ENCODE peak calls at places on chromosome 19, in nine cellular contexts. E is Calu3, A is cardiac fibroblast, H is choroid plexus epithelial cell, B is A673, U is fibroblast of mammary gland, L is thoracic aorta, R is ascending aorta, Z is progenitor cell of endocrine pancreas. Y is an unnamed sample.

GRCh38 chr19:41957838-41958366 is 1.2 kb downstream of the RABAC1 start:
- DNase-seq in H (peak), U (peak), E (peak), Z (peak), R (no peak), B (peak), A (peak), L (no peak), Y (peak)

GRCh38 chr19:805600-806550 is 8.6 kb downstream of the PTBP1 start:
- DNase-seq in B (peak), L (no peak), A (no peak), U (no peak), Z (no peak), H (no peak), E (no peak), R (no peak), Y (no peak)

GRCh38 chr19:58361900-58362271 is 665 bp downstream of the ZNF497 start:
- DNase-seq in L (no peak), R (no peak), A (no peak), H (no peak), B (peak), E (peak), Z (peak), U (peak), Y (no peak)

GRCh38 chr19:42092350-42092749 is 16.4 kb downstream of the ZNF574 start:
- DNase-seq in B (peak), L (no peak), H (no peak), U (no peak), A (peak), Z (no peak), R (no peak), E (peak), Y (peak)

GRCh38 chr19:49061445-49061844 is 3.2 kb downstream of the NTF4 start:
- DNase-seq in L (no peak), H (no peak), R (no peak), U (no peak), B (no peak), E (no peak), A (no peak), Z (no peak), Y (no peak)

GRCh38 chr19:47330466-47330869 is 1.5 kb upstream of the C5AR2 start:
- DNase-seq in R (no peak), A (peak), E (no peak), L (no peak), H (peak), U (no peak), Z (no peak), B (no peak), Y (no peak)

GRCh38 chr19:41311613-41312012 is 1.6 kb downstream of the CCDC97 start:
- DNase-seq in U (no peak), Z (no peak), B (no peak), R (no peak), E (no peak), H (peak), L (no peak), A (no peak), Y (no peak)

GRCh38 chr19:3075605-3076431 is 13.5 kb upstream of the TLE5 start:
- DNase-seq in Z (peak), A (peak), U (no peak), E (peak), B (peak), R (no peak), H (no peak), L (no peak), Y (peak)

GRCh38 chr19:56094449-56094848 is 26.6 kb downstream of the ZNF787 start:
- DNase-seq in Z (no peak), L (no peak), U (no peak), B (no peak), A (no peak), E (no peak), R (no peak), H (no peak), Y (no peak)

GRCh38 chr19:56348289-56348877 is 33.7 kb upstream of the ZSCAN5A start:
- DNase-seq in Z (no peak), B (peak), R (no peak), U (peak), H (peak), A (peak), E (peak), L (no peak), Y (peak)

GRCh38 chr19:10885241-10886169 is 14.2 kb downstream of the CARM1 start:
- DNase-seq in H (peak), A (no peak), L (no peak), U (no peak), E (no peak), R (no peak), B (peak), Z (no peak), Y (no peak)

GRCh38 chr19:18616023-18616422 is 3.4 kb downstream of the TMEM59L start:
- DNase-seq in U (no peak), A (no peak), R (no peak), Z (no peak), B (no peak), E (no peak), H (no peak), L (no peak), Y (no peak)
- TF ChIP-seq CTCF in U (no peak), A (no peak), R (no peak), Z (no peak), B (no peak), E (no peak), H (no peak), L (no peak), Y (no peak)

GRCh38 chr19:9584073-9584833 is at the start of gene ZNF121:
- DNase-seq in L (peak), U (peak), E (peak), B (peak), H (peak), A (peak), Z (peak), R (peak), Y (peak)
- TF ChIP-seq CTCF in L (no peak), U (no peak), E (no peak), B (no peak), H (no peak), A (no peak), Z (no peak), R (no peak), Y (no peak)

GRCh38 chr19:1811472-1811894 is 593 bp downstream of the ATP8B3 start:
- DNase-seq in R (peak), H (peak), L (peak), E (peak), A (peak), U (peak), B (peak), Z (no peak), Y (peak)

GRCh38 chr19:1813837-1814217 is 1.8 kb upstream of the ATP8B3 start:
- DNase-seq in H (no peak), A (no peak), E (no peak), R (no peak), L (no peak), B (no peak), U (no peak), Z (no peak), Y (no peak)

GRCh38 chr19:1811942-1812425 is at the start of gene ATP8B3:
- DNase-seq in Z (no peak), H (no peak), B (no peak), E (peak), U (no peak), A (no peak), L (no peak), R (no peak), Y (no peak)

GRCh38 chr19:1813197-1813836 is 1.2 kb upstream of the ATP8B3 start:
- DNase-seq in U (no peak), B (no peak), E (no peak), L (no peak), Z (no peak), H (no peak), R (no peak), A (no peak), Y (no peak)

DNA sequence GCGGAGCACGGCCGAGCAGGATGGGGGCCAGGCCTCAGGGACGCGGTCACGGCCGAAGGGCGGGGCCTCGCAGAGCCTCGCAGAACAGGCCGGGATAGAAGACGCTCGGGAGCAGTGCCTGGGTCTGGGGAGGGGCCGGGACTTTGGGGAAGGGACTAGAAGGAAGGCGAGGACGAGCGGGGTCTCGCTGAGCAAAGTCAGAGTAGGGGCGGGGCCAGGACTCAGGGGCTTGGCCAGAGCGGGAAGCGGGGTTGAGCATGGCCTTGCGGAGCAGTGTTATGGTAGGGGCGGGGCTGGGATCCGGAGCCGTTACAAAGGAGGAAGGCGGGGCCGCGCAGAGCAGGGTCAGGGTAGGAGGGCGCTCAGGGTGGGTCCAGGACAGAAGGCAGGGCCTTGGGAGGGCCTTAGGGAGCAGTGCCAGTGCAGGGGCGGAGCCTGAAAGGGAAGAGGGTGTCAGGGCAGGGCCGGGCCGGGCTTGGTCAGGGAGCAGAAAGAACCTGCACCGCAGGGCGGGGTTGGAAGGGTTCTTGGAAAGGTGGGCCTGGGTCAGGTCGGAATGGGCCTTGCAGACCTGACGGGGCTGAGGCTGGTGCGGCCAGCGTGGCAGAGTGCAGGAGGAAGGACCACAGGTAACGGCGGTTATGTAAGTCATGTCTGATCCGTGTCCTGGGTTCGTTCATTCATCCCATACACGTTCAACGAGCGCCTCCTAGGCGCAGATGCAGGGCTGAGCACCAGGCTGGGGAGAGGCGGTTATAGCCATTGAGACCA is 535 bp upstream of the ATP8B3 start:
- DNase-seq in U (peak), A (peak), Z (peak), R (peak), E (peak), L (peak), B (peak), H (peak), Y (peak)
- TF ChIP-seq CTCF in U (peak), A (peak), Z (peak), R (no peak), E (no peak), L (peak), B (peak), H (peak), Y (peak)

GRCh38 chr19:34356875-34357274 is 8.1 kb upstream of the GPI start:
- DNase-seq in B (no peak), U (no peak), R (no peak), H (no peak), E (no peak), L (no peak), Z (no peak), A (no peak), Y (no peak)

GRCh38 chr19:34359140-34359953 is 5.6 kb upstream of the GPI start:
- DNase-seq in L (peak), H (peak), B (peak), E (peak), A (peak), R (peak), Z (peak), U (peak), Y (peak)

GRCh38 chr19:34355201-34355600 is 9.8 kb upstream of the GPI start:
- DNase-seq in U (no peak), Z (no peak), B (no peak), R (no peak), H (no peak), L (no peak), E (no peak), A (no peak), Y (no peak)

GRCh38 chr19:34359954-34360315 is 5.1 kb upstream of the GPI start:
- DNase-seq in E (no peak), L (no peak), Z (no peak), U (no peak), B (no peak), R (no peak), A (no peak), H (no peak), Y (no peak)

GRCh38 chr19:34357431-34357830 is 7.6 kb upstream of the GPI start:
- DNase-seq in R (no peak), B (no peak), L (no peak), E (no peak), A (no peak), U (no peak), Z (no peak), H (no peak), Y (no peak)
- TF ChIP-seq CTCF in R (no peak), B (no peak), L (no peak), E (no peak), A (no peak), U (no peak), Z (no peak), H (no peak), Y (no peak)

DNA sequence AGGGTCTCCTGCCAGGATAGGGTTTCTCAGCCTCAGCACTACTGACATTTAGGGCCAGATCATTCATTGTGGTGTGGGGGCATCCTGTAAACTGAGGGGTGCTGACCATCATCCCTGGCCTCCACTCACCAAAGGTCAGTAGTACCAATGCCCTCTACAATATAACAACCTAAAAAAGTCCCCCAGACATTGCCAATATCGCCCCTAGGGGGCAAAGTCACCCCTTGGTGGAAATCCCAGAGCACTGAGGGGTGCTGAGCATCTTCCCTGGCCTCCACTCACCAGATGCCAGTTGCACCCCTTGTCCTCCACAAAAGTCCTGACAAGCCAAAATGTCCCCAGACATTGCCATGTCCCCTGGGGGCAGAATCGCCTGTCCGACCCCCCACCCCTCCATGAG is 21.6 kb downstream of the CPAMD8 start:
- DNase-seq in A (no peak), U (no peak), H (no peak), R (no peak), E (no peak), L (no peak), Z (no peak), B (no peak), Y (no peak)
- TF ChIP-seq CTCF in A (no peak), U (no peak), H (peak), R (no peak), E (no peak), L (no peak), Z (peak), B (peak), Y (no peak)